ENCODE peak calls at places on chromosomes 2 and 18, in four cellular contexts. One of them, this sample, is unnamed.
A peak's percentile ranks its signal among the peaks of the same experiment; 100 is the strongest.

GRCh38 chr2:168849610-168850009 is 40.6 kb downstream of the SPC25 start:
- DNase-seq in K562: peak; percentile 56
- DNase-seq in colonic mucosa: peak; percentile 55
- DNase-seq in transverse colon: peak; percentile 59
- DNase-seq in this sample: peak; percentile 33

GRCh38 chr18:8706981-8707940 is 1.9 kb downstream of the MTCL1 start:
- DNase-seq in K562: no peak
- DNase-seq in colonic mucosa: no peak
- DNase-seq in transverse colon: no peak
- DNase-seq in this sample: peak; percentile 59

GRCh38 chr2:7882296-7882695 is 799.6 kb upstream of the ID2 start:
- DNase-seq in K562: no peak
- DNase-seq in colonic mucosa: no peak
- DNase-seq in transverse colon: no peak
- DNase-seq in this sample: no peak

GRCh38 chr2:176753752-176754474 is 458.7 kb upstream of the HNRNPA3 start:
- DNase-seq in K562: no peak
- DNase-seq in colonic mucosa: no peak
- DNase-seq in transverse colon: no peak
- DNase-seq in this sample: no peak

GRCh38 chr2:43121915-43122314 is 104.5 kb downstream of the ZFP36L2 start:
- DNase-seq in K562: no peak
- DNase-seq in colonic mucosa: no peak
- DNase-seq in transverse colon: no peak
- DNase-seq in this sample: no peak

GRCh38 chr2:138632066-138632465 is 130.5 kb downstream of the SPOPL start:
- DNase-seq in K562: no peak
- DNase-seq in colonic mucosa: no peak
- DNase-seq in transverse colon: no peak
- DNase-seq in this sample: no peak

GRCh38 chr2:207156451-207157161 is 9.1 kb downstream of the KLF7 start:
- DNase-seq in K562: no peak
- DNase-seq in colonic mucosa: no peak
- DNase-seq in transverse colon: no peak
- DNase-seq in this sample: no peak

GRCh38 chr2:48265169-48266013 is 264.6 kb upstream of the STON1 start:
- DNase-seq in K562: peak; percentile 90
- DNase-seq in colonic mucosa: no peak
- DNase-seq in transverse colon: no peak
- DNase-seq in this sample: no peak

GRCh38 chr18:9105420-9105819 is 2.9 kb downstream of the NDUFV2 start:
- DNase-seq in K562: no peak
- DNase-seq in colonic mucosa: no peak
- DNase-seq in transverse colon: no peak
- DNase-seq in this sample: no peak

GRCh38 chr2:19140463-19141208 is 217.8 kb downstream of the OSR1 start:
- DNase-seq in K562: no peak
- DNase-seq in colonic mucosa: no peak
- DNase-seq in transverse colon: no peak
- DNase-seq in this sample: no peak

GRCh38 chr2:20366672-20367116 is 16.1 kb upstream of the PUM2 start:
- DNase-seq in K562: no peak
- DNase-seq in colonic mucosa: no peak
- DNase-seq in transverse colon: no peak
- DNase-seq in this sample: no peak

GRCh38 chr2:58923869-58924268 is 682.7 kb upstream of the FANCL start:
- DNase-seq in K562: no peak
- DNase-seq in colonic mucosa: no peak
- DNase-seq in transverse colon: no peak
- DNase-seq in this sample: no peak

GRCh38 chr2:204337638-204338037 is 207.6 kb upstream of the PARD3B start:
- DNase-seq in K562: no peak
- DNase-seq in colonic mucosa: no peak
- DNase-seq in transverse colon: no peak
- DNase-seq in this sample: no peak

GRCh38 chr2:187875836-187876235 is 321.6 kb upstream of the TFPI start:
- DNase-seq in K562: no peak
- DNase-seq in colonic mucosa: no peak
- DNase-seq in transverse colon: no peak
- DNase-seq in this sample: no peak

GRCh38 chr2:44952143-44952805 is 10.8 kb downstream of the SIX3 start:
- DNase-seq in K562: peak; percentile 75
- DNase-seq in colonic mucosa: no peak
- DNase-seq in transverse colon: peak; percentile 24
- DNase-seq in this sample: peak; percentile 41

GRCh38 chr18:41197967-41198366 is 757.1 kb upstream of the PIK3C3 start:
- DNase-seq in K562: no peak
- DNase-seq in colonic mucosa: no peak
- DNase-seq in transverse colon: no peak
- DNase-seq in this sample: no peak

GRCh38 chr2:66555076-66555475 is 120.2 kb downstream of the MEIS1 start:
- DNase-seq in K562: peak; percentile 26
- DNase-seq in colonic mucosa: no peak
- DNase-seq in transverse colon: no peak
- DNase-seq in this sample: no peak

GRCh38 chr18:50338122-50338521 is 36.7 kb upstream of the SKA1 start:
- DNase-seq in K562: no peak
- DNase-seq in colonic mucosa: no peak
- DNase-seq in transverse colon: no peak
- DNase-seq in this sample: no peak

GRCh38 chr2:156752042-156752441 is 315.9 kb downstream of the GPD2 start:
- DNase-seq in K562: no peak
- DNase-seq in colonic mucosa: no peak
- DNase-seq in transverse colon: no peak
- DNase-seq in this sample: no peak

GRCh38 chr18:8747440-8747937 is 42.1 kb downstream of the MTCL1 start:
- DNase-seq in K562: no peak
- DNase-seq in colonic mucosa: no peak
- DNase-seq in transverse colon: no peak
- DNase-seq in this sample: no peak

GRCh38 chr18:79486356-79487197 is 90.8 kb downstream of the NFATC1 start:
- DNase-seq in K562: no peak
- DNase-seq in colonic mucosa: no peak
- DNase-seq in transverse colon: no peak
- DNase-seq in this sample: no peak

GRCh38 chr18:79487198-79488165 is 91.8 kb downstream of the NFATC1 start:
- DNase-seq in K562: no peak
- DNase-seq in colonic mucosa: no peak
- DNase-seq in transverse colon: no peak
- DNase-seq in this sample: no peak

GRCh38 chr18:79485788-79486355 is 90.1 kb downstream of the NFATC1 start:
- DNase-seq in K562: no peak
- DNase-seq in colonic mucosa: no peak
- DNase-seq in transverse colon: no peak
- DNase-seq in this sample: no peak

GRCh38 chr18:79483971-79484491 is 88.3 kb downstream of the NFATC1 start:
- DNase-seq in K562: no peak
- DNase-seq in colonic mucosa: no peak
- DNase-seq in transverse colon: no peak
- DNase-seq in this sample: no peak

DNA sequence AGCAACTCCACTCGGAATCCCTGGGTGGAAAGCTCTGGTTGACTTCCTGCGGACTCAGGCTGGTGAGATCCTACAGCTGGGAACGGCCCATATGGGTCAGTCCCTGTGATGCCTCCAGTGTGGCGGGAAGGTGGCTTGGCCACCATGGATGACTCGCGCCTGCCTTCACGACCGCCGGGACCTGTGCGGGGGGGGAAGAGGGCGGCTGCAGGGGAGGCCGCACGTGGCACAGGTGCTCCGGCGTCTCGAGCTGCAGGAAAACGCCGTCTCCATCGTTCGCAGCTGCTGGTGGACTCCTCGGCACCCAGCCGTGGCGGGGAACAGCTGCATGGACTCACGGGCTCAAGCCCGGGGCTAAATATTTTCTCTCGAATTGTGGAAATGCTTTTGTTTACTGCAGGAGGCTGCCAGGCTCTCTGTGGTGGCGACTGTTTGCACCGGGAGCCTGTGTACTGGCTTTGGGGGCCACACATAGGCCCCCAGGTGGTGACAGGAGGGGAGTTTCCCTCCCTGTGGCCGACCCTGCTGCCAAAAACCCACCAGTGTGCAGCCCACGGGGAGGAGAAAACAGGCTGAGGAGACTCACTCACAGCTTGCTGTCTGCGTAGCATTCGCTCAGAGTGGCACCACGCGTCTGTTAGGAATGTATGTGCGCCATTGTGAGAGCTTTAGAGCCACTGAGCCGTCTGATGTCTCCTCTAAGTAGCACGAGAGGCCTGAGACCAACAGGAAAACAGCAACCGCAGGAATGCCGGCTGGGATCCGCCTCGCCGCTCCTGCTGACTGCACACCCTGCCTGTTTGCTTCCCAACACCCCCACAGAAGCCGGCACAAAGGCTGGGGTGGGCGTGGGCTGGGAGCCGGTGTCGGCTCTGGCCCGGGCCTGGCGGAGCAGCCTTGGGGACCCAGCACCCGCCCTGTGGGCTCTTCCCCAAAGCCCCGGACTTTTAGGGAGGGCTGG is 89.2 kb downstream of the NFATC1 start:
- DNase-seq in K562: no peak
- DNase-seq in colonic mucosa: no peak
- DNase-seq in transverse colon: peak; percentile 11
- DNase-seq in this sample: no peak
- H3K27ac ChIP-seq in K562: no peak overlapping the region
- H3K27ac ChIP-seq in colonic mucosa: no peak overlapping the region
- H3K27ac ChIP-seq in transverse colon: peak overlapping the region; percentile 7
- H3K27ac ChIP-seq in this sample: no peak overlapping the region

GRCh38 chr2:144083211-144083610 is 436.7 kb downstream of the ZEB2 start:
- DNase-seq in K562: no peak
- DNase-seq in colonic mucosa: no peak
- DNase-seq in transverse colon: no peak
- DNase-seq in this sample: no peak

GRCh38 chr2:144088863-144089262 is 431.1 kb downstream of the ZEB2 start:
- DNase-seq in K562: no peak
- DNase-seq in colonic mucosa: no peak
- DNase-seq in transverse colon: no peak
- DNase-seq in this sample: no peak

GRCh38 chr2:144082777-144083176 is 437.1 kb downstream of the ZEB2 start:
- DNase-seq in K562: no peak
- DNase-seq in colonic mucosa: no peak
- DNase-seq in transverse colon: no peak
- DNase-seq in this sample: no peak

GRCh38 chr2:144084114-144084661 is 435.7 kb downstream of the ZEB2 start:
- DNase-seq in K562: no peak
- DNase-seq in colonic mucosa: no peak
- DNase-seq in transverse colon: no peak
- DNase-seq in this sample: no peak

GRCh38 chr2:144086965-144087364 is 433.0 kb downstream of the ZEB2 start:
- DNase-seq in K562: no peak
- DNase-seq in colonic mucosa: no peak
- DNase-seq in transverse colon: no peak
- DNase-seq in this sample: no peak
- H3K27ac ChIP-seq in K562: no peak overlapping the region
- H3K27ac ChIP-seq in colonic mucosa: no peak overlapping the region
- H3K27ac ChIP-seq in transverse colon: no peak overlapping the region
- H3K27ac ChIP-seq in this sample: no peak overlapping the region

GRCh38 chr2:37831081-37831780 is 93.9 kb upstream of the RMDN2 start:
- DNase-seq in K562: no peak
- DNase-seq in colonic mucosa: no peak
- DNase-seq in transverse colon: no peak
- DNase-seq in this sample: no peak

GRCh38 chr2:37829202-37829601 is 95.9 kb upstream of the RMDN2 start:
- DNase-seq in K562: no peak
- DNase-seq in colonic mucosa: no peak
- DNase-seq in transverse colon: no peak
- DNase-seq in this sample: no peak

GRCh38 chr2:37827911-37828411 is 97.1 kb upstream of the RMDN2 start:
- DNase-seq in K562: no peak
- DNase-seq in colonic mucosa: no peak
- DNase-seq in transverse colon: no peak
- DNase-seq in this sample: no peak

GRCh38 chr2:37827455-37827854 is 97.6 kb upstream of the RMDN2 start:
- DNase-seq in K562: no peak
- DNase-seq in colonic mucosa: no peak
- DNase-seq in transverse colon: no peak
- DNase-seq in this sample: no peak

DNA sequence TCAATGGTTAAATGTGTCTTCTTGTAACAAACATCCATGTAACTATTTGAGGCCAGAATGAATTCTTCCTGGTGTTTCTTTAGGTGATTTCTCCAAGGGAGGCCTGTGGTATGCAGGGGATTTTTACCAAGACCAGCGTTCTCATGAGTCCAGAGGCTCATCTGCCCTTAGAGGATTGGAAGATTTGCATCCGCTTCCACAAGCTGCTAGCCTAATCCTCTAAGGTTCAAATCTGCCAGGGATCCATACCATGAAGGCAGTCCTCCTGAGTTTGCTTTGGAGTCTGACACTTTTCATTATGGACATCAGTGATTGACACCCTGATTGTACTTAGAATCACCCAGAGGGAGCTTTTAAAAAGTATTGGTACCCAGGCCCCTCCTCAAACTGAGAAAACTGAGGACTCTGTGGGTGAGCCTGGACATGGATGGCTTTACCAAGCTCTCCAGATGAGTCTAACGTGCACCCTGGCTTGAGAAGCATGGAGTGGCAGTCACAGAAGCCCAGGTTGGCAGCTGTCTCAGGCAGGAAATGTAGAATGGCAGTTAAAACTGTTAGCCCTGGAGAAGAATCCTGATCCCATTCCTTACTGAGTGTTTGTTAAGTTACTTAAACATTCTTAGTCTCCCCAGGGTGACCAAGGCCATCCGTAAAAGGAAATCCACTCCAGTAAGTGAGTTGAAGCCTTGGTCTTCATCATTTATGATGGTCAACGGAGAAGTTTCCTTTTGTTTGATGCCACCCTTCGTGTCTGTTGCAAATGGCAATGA is 95.3 kb upstream of the RMDN2 start:
- DNase-seq in K562: no peak
- DNase-seq in colonic mucosa: no peak
- DNase-seq in transverse colon: no peak
- DNase-seq in this sample: no peak
- H3K27ac ChIP-seq in K562: no peak overlapping the region
- H3K27ac ChIP-seq in colonic mucosa: no peak overlapping the region
- H3K27ac ChIP-seq in transverse colon: peak overlapping the region; percentile 6
- H3K27ac ChIP-seq in this sample: peak overlapping the region; percentile 51

DNA sequence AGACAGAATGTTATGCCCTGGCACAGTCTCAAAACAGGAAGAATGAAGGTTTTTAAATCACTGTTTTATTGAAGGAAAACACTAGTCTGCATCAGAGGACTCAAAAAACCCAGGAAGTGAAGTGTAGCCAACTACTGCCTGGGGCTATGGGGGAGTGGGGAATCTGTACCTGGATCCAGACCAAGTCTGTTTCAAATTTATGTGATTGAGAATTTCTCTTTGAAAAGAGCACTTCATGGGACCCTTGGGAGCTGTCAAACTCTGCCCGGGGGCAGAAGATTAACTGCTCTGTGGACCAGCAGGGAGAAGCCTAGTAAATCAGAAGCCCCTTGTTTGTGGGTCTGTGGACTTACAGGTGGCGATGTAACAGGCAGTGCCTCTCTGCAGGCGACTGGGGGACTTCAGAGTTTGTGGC is 45.3 kb upstream of the TANC1 start:
- DNase-seq in K562: no peak
- DNase-seq in colonic mucosa: no peak
- DNase-seq in transverse colon: no peak
- DNase-seq in this sample: no peak
- H3K27ac ChIP-seq in K562: no peak overlapping the region
- H3K27ac ChIP-seq in colonic mucosa: no peak overlapping the region
- H3K27ac ChIP-seq in transverse colon: no peak overlapping the region
- H3K27ac ChIP-seq in this sample: no peak overlapping the region

This sample was measured in stomach.